ENCODE peak calls at places on chromosomes 16 and 17, in four cellular contexts. J is AG04450, H is cardiac muscle cell, A is GM10248. I is an unnamed sample.

GRCh38 chr17:80959330-80960036 is 32.2 kb upstream of the CHMP6 start:
- DNase-seq in J (peak), H (no peak), A (no peak), I (no peak)

GRCh38 chr16:24670623-24671454 is 58.6 kb upstream of the TNRC6A start:
- DNase-seq in J (no peak), H (peak), A (peak), I (no peak)

GRCh38 chr17:80214012-80214877 is 5.9 kb downstream of the SGSH start:
- DNase-seq in J (no peak), H (no peak), A (no peak), I (no peak)

GRCh38 chr17:2867441-2868424 is 71.5 kb downstream of the RAP1GAP2 start:
- DNase-seq in J (peak), H (no peak), A (no peak), I (no peak)

GRCh38 chr17:4208228-4208627 is 55.6 kb downstream of the ANKFY1 start:
- DNase-seq in J (no peak), H (no peak), A (no peak), I (no peak)

GRCh38 chr17:52027620-52028019 is 130.9 kb downstream of the CA10 start:
- DNase-seq in J (no peak), H (no peak), A (no peak), I (no peak)

GRCh38 chr17:64073771-64074703 is 53.6 kb upstream of the ICAM2 start:
- DNase-seq in J (no peak), H (no peak), A (peak), I (no peak)

GRCh38 chr16:29765167-29766032 is 12.7 kb upstream of the ZG16 start:
- DNase-seq in J (no peak), H (no peak), A (no peak), I (peak)

GRCh38 chr16:2830355-2830695 is 222 bp downstream of the ZG16B start:
- DNase-seq in J (no peak), H (no peak), A (no peak), I (no peak)

GRCh38 chr16:6549415-6549814 is 783.2 kb upstream of the RBFOX1 start:
- DNase-seq in J (no peak), H (no peak), A (no peak), I (no peak)

GRCh38 chr17:76734080-76734840 is 2.9 kb downstream of the SRSF2 start:
- DNase-seq in J (no peak), H (no peak), A (no peak), I (no peak)

GRCh38 chr17:70053241-70054234 is 21.5 kb upstream of the KCNJ16 start:
- DNase-seq in J (no peak), H (no peak), A (no peak), I (no peak)

GRCh38 chr16:89700649-89701424 is 668 bp downstream of the SPATA2L start:
- DNase-seq in J (no peak), H (peak), A (peak), I (peak)

GRCh38 chr17:37523715-37524219 is 34.1 kb downstream of the DUSP14 start:
- DNase-seq in J (no peak), H (no peak), A (no peak), I (no peak)

GRCh38 chr17:45812102-45812501 is 28.0 kb downstream of the CRHR1 start:
- DNase-seq in J (no peak), H (no peak), A (no peak), I (no peak)

GRCh38 chr17:17851101-17851500 is 14.3 kb upstream of the SREBF1 start:
- DNase-seq in J (no peak), H (peak), A (no peak), I (no peak)

GRCh38 chr16:22784690-22785214 is 29.2 kb upstream of the HS3ST2 start:
- DNase-seq in J (no peak), H (no peak), A (no peak), I (no peak)

GRCh38 chr16:76194621-76195015 is 82.6 kb upstream of the CNTNAP4 start:
- DNase-seq in J (no peak), H (no peak), A (no peak), I (no peak)

GRCh38 chr17:30093463-30094147 is 23.0 kb upstream of the NSRP1 start:
- DNase-seq in J (no peak), H (peak), A (peak), I (peak)

GRCh38 chr16:85087899-85088569 is 24.2 kb downstream of the CIBAR2 start:
- DNase-seq in J (no peak), H (no peak), A (no peak), I (no peak)

GRCh38 chr16:48531011-48531962 is 78.7 kb downstream of the N4BP1 start:
- DNase-seq in J (peak), H (no peak), A (peak), I (no peak)

GRCh38 chr16:66127459-66128362 is 238.8 kb upstream of the CDH5 start:
- DNase-seq in J (no peak), H (peak), A (no peak), I (no peak)

GRCh38 chr16:19265531-19265930 is 20.0 kb upstream of the CLEC19A start:
- DNase-seq in J (no peak), H (no peak), A (no peak), I (no peak)

GRCh38 chr17:40827746-40828453 is 5.5 kb upstream of the KRT10 start:
- DNase-seq in J (no peak), H (peak), A (no peak), I (no peak)

GRCh38 chr17:42050360-42051012 is at the start of gene C17orf113:
- DNase-seq in J (no peak), H (peak), A (peak), I (peak)

GRCh38 chr16:23729503-23730424 is 16.7 kb upstream of the ERN2 start:
- DNase-seq in J (peak), H (no peak), A (no peak), I (peak)

GRCh38 chr17:21272881-21273839 is 11.4 kb upstream of the MAP2K3 start:
- DNase-seq in J (no peak), H (no peak), A (no peak), I (no peak)

GRCh38 chr16:74726736-74727135 is 26.1 kb upstream of the MLKL start:
- DNase-seq in J (no peak), H (no peak), A (no peak), I (no peak)

GRCh38 chr17:28093999-28094716 is 51.7 kb downstream of the NLK start:
- DNase-seq in J (no peak), H (no peak), A (no peak), I (no peak)

GRCh38 chr17:13569740-13570137 is 32.0 kb downstream of the HS3ST3A1 start:
- DNase-seq in J (no peak), H (no peak), A (no peak), I (no peak)

GRCh38 chr16:50881953-50882352 is 140.1 kb downstream of the CYLD start:
- DNase-seq in J (no peak), H (no peak), A (no peak), I (no peak)

GRCh38 chr16:11303405-11304138 is 22.4 kb upstream of the PRM1 start:
- DNase-seq in J (no peak), H (no peak), A (no peak), I (peak)

GRCh38 chr16:88737298-88738166 is 31.2 kb downstream of the CTU2 start:
- DNase-seq in J (peak), H (peak), A (peak), I (peak)

GRCh38 chr16:16092925-16093624 is 130.2 kb downstream of the ABCC6 start:
- DNase-seq in J (no peak), H (no peak), A (no peak), I (no peak)

GRCh38 chr17:39224778-39225307 is 902 bp downstream of the STAC2 start:
- DNase-seq in J (no peak), H (no peak), A (no peak), I (no peak)

DNA sequence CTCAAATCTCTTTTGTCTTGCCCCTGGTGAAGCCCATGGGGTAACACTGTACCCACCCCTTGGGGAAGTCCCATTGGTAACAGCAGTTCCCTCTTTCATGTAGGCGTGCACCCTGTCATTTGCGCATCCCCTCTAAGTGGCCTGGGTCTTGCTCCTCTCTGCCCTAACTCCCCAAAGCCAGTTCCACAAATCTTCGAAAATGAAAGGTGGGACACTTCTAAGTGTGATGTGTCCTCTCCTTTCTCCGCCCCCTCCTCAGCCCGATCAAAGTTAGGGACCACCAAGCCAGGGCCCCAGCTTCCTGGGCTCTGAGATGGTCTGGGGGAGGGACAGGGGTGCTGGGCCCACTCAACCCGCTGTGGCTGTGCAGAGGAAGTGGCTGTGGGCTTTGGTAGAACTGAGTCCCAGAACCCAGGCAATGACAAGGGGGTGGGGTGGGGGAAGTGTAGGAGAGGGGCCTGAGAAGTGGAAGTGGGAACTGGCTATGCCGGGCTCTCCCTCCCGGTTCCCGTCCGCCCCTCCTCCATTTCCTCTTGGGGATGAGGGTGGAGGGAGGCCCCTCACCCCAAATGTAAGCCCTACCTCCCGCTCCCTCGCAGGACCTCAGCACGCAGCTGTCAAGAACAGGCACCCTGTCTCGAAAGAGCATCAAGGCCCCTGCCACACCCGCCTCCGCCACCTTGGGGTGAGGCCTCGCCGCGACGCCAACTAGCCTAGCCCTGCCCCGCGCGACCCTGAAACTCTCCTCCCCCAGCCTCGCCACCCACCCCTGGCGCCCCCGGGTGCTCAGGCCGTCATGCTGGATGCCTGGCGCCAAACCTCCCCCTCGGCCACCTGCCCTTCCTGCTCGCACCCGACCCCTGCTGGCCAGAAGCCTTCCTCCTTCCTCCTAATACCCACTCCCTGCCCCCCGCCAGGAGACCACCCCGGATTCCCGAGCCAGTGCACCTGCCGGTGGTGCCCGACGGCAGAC is 8.7 kb downstream of the ABI3 start:
- DNase-seq in J (no peak), H (no peak), A (peak), I (peak)
- TF ChIP-seq CTCF in J (peak), H (peak), A (peak), I (peak)

GRCh38 chr17:35170968-35171771 is 23.0 kb downstream of the SLC35G3 start:
- DNase-seq in J (no peak), H (no peak), A (peak), I (no peak)

GRCh38 chr17:35175638-35176415 is 18.4 kb downstream of the SLC35G3 start:
- DNase-seq in J (no peak), H (no peak), A (no peak), I (no peak)

GRCh38 chr17:35171834-35172233 is 22.4 kb downstream of the SLC35G3 start:
- DNase-seq in J (no peak), H (no peak), A (no peak), I (no peak)

GRCh38 chr17:35169964-35170363 is 22.3 kb downstream of the UNC45B start:
- DNase-seq in J (no peak), H (no peak), A (no peak), I (no peak)

GRCh38 chr17:35174835-35175334 is 19.3 kb downstream of the SLC35G3 start:
- DNase-seq in J (no peak), H (no peak), A (no peak), I (no peak)
- TF ChIP-seq CTCF in J (no peak), H (no peak), A (no peak), I (no peak)

DNA sequence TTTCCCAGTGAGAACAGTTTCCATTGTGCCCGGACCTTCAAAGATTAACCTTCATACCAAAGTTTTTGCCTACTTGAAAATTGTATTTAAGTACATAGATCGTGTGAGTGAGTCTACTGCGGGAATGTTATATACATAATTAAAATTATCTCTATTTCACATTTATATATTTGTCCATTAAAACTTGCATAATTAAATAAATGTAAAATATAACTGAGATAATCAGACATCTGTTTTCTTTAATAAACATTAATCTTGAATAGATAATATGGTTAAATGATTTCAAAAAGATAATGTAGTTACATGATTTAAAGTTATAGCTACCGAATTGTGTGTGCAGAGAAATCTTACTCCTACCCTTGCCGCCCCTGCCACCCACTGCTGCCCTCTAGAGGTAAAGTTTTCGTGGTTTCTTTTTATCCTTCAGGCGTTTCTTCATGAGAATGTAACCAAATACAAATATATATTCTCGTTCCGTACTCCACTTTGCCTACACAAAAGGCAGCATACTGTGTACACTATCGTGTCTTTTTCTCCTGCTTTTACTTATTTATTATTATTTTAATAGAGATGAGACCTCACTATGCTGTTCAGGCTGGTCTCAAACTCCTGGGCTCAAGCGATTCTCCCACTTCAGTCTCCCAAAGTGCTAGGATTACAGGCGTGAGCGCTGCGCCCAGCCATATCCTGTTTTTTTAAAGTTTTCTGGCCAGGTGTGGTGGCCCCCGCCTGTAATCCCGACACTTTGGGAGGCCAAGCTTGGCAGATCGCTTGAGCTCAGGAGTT is 35.6 kb downstream of the RPA1 start:
- DNase-seq in J (no peak), H (peak), A (peak), I (peak)
- TF ChIP-seq CTCF in J (peak), H (peak), A (peak), I (peak)

DNA sequence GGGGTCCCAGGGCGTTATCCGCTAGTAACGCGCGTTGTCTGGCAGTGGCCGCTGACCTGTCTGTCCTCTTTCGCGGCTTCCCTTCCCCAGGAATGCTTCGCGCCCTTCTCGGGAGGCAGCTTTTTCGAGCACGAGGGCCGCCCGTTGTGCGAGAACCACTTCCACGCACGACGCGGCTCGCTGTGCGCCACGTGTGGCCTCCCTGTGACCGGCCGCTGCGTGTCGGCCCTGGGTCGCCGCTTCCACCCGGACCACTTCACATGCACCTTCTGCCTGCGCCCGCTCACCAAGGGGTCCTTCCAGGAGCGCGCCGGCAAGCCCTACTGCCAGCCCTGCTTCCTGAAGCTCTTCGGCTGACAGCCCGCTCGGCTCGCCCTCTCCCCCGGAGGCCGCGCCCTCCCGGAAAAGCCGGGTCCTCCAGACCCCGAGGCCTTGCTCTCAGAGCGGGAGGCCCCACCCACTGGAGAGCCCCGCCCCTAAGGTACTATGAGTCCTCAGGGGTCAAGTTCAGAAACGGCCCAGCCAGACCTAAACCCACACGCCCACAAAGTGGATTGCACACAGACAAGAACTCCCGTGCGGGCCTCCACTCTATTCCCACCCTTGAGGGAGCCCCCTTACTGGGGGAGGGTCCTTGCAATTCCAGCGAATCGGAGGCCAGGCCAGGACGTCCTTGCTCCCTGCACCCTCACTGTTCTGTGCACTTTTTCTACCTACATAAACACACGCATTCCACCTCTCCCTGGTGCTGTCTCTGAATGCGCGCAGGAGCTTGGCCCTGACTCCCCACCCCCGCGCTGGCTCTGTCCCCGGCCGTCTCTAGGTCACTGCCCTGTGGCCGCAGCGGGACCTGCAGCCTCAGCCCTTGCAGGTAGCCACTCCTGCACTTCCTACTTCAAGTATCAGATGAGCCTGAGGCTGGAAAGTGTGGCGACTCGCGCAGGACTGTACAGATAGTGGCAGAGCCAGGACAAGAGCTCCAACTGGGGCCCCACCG is 5.4 kb upstream of the SLC5A2 start:
- DNase-seq in J (no peak), H (peak), A (peak), I (peak)
- TF ChIP-seq CTCF in J (no peak), H (no peak), A (no peak), I (no peak)

GRCh38 chr17:75205793-75206163 is 299 bp downstream of the NUP85 start:
- DNase-seq in J (no peak), H (no peak), A (no peak), I (no peak)
- TF ChIP-seq CTCF in J (no peak), H (no peak), A (no peak), I (no peak)

GRCh38 chr17:34852614-34853013 is 108.6 kb downstream of the CCT6B start:
- DNase-seq in J (no peak), H (no peak), A (no peak), I (peak)
- TF ChIP-seq CTCF in J (no peak), H (no peak), A (no peak), I (no peak)

GRCh38 chr16:35147556-35148504 is 1688.4 kb downstream of the TP53TG3F start:
- DNase-seq in J (no peak), H (no peak), A (no peak), I (no peak)
- TF ChIP-seq CTCF in J (no peak), H (no peak), A (no peak), I (no peak)

GRCh38 chr17:68327823-68328557 is 36.7 kb downstream of the ARSG start:
- DNase-seq in J (no peak), H (no peak), A (no peak), I (no peak)
- TF ChIP-seq CTCF in J (no peak), H (no peak), A (no peak), I (no peak)